ENCODE peak calls at places on chromosomes 5 and 9, in seven cellular contexts. S is NB4, B is Calu3, Q is stomach, X is GM13977, L is CD14-positive monocyte, V is prostate gland. O is an unnamed sample.

GRCh38 chr9:73230257-73230656 is 78.6 kb downstream of the ANXA1 start:
- DNase-seq in S (peak), B (no peak), Q (no peak), X (no peak), L (no peak), V (no peak), O (no peak)

GRCh38 chr5:59066367-59067163 is 483.7 kb downstream of the RAB3C start:
- DNase-seq in S (no peak), B (no peak), Q (no peak), X (no peak), L (no peak), V (no peak), O (peak)

GRCh38 chr5:134510970-134511795 is 14.3 kb upstream of the JADE2 start:
- DNase-seq in S (no peak), B (peak), Q (no peak), X (no peak), L (no peak), V (no peak), O (peak)

GRCh38 chr5:75239681-75240080 is 3.0 kb upstream of the ANKRD31 start:
- DNase-seq in S (no peak), B (peak), Q (no peak), X (no peak), L (no peak), V (no peak), O (no peak)

GRCh38 chr5:37189355-37189754 is 59.8 kb downstream of the CPLANE1 start:
- DNase-seq in S (no peak), B (no peak), Q (no peak), X (no peak), L (no peak), V (no peak), O (peak)

GRCh38 chr9:126625329-126626116 is 11.8 kb downstream of the LMX1B start:
- DNase-seq in S (no peak), B (no peak), Q (no peak), X (no peak), L (no peak), V (no peak), O (no peak)

GRCh38 chr5:164000819-164001218 is 495.4 kb downstream of the MAT2B start:
- DNase-seq in S (no peak), B (no peak), Q (no peak), X (no peak), L (no peak), V (no peak), O (no peak)

GRCh38 chr5:128854931-128855330 is 110.4 kb upstream of the SLC27A6 start:
- DNase-seq in S (no peak), B (no peak), Q (no peak), X (no peak), L (no peak), V (no peak), O (no peak)

GRCh38 chr9:76377791-76378190 is 16.4 kb downstream of the RFK start:
- DNase-seq in S (no peak), B (no peak), Q (no peak), X (no peak), L (no peak), V (no peak), O (no peak)

GRCh38 chr9:135372501-135373008 is 107.0 kb upstream of the PPP1R26 start:
- DNase-seq in S (no peak), B (no peak), Q (no peak), X (no peak), L (no peak), V (no peak), O (no peak)

GRCh38 chr5:145777445-145778063 is 57.6 kb downstream of the PRELID2 start:
- DNase-seq in S (no peak), B (no peak), Q (no peak), X (no peak), L (no peak), V (no peak), O (no peak)

GRCh38 chr9:131496844-131497425 is 5.8 kb upstream of the POMT1 start:
- DNase-seq in S (no peak), B (no peak), Q (no peak), X (no peak), L (no peak), V (no peak), O (no peak)

GRCh38 chr5:66742083-66742895 is 146.1 kb downstream of the MAST4 start:
- DNase-seq in S (peak), B (peak), Q (peak), X (no peak), L (no peak), V (peak), O (no peak)
- TF ChIP-seq CTCF in S (peak), B (no peak), Q (no peak), X (peak), L (peak), V (no peak), O (peak)

GRCh38 chr9:137237759-137238726 is 3.0 kb upstream of the TUBB4B start:
- DNase-seq in S (peak), B (no peak), Q (no peak), X (no peak), L (no peak), V (peak), O (no peak)

GRCh38 chr9:137240841-137241489 is at the start of gene TUBB4B:
- DNase-seq in S (peak), B (peak), Q (peak), X (peak), L (peak), V (peak), O (peak)

GRCh38 chr9:137241490-137242328 is 622 bp downstream of the TUBB4B start:
- DNase-seq in S (peak), B (peak), Q (peak), X (peak), L (peak), V (no peak), O (peak)

GRCh38 chr9:137242329-137243204 is 1.5 kb downstream of the TUBB4B start:
- DNase-seq in S (no peak), B (no peak), Q (no peak), X (no peak), L (no peak), V (no peak), O (no peak)

DNA sequence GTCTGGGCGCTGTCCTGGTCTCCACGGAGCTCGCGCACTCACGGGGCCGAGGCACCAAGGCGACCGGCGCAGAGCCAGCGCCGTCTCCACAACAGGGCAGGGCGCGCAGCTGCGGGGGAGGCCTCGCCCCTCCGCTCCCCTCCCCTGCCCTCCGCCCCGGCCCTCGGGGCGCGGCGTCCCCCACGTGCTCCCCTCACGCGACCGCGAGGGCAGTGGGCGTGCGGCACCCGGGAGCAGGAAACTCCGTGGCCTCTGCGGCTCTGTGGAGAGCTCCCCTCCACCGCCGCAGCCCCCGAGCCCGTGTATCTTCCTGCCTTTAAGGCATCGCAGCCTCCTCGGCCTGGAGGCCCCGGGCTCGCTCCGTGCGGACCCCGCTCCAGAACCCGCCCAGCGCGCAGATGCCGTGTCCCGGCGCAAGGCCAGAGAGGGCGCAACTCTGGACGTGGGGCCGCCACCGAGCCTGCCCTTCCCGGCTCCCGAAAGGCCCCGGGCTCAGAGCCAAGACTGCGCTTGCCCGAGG is 706 bp upstream of the TUBB4B start:
- DNase-seq in S (peak), B (no peak), Q (peak), X (peak), L (no peak), V (peak), O (peak)
- TF ChIP-seq CTCF in S (no peak), B (no peak), Q (no peak), X (peak), L (peak), V (no peak), O (peak)

DNA sequence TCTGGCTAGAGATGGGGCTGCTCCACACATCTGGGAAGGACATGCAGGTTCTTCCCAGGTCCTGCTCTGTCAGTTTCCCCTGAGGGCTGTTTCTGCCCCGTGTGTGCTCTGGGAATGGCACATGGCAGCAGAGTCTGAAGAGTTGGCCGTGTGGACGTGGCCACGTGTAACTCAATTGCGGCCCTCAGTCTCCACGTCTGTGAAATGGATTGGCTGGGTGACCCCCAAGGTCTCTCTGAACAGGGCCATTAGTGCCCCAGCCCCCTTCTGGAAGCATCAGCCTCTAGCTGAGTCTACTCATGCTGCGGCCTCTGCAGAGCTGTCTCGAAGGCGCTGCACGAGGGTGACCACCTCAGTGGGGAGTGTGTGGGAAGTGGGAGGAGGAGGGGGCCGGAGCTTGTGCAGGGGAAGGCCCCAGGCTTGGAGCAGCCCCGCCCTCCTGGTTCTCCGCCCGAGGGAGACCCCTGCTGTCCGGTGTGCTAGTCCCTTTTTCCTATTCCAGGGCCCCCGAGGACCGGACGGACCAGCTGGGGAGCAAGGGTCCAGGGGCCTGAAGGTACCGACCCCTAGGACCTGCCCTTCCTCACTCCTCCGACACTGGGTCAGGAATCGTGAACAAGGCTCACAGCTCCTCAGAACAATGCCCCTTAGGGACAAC is 58.9 kb upstream of the ORM1 start:
- DNase-seq in S (no peak), B (peak), Q (no peak), X (no peak), L (no peak), V (no peak), O (no peak)
- TF ChIP-seq CTCF in S (no peak), B (no peak), Q (no peak), X (peak), L (no peak), V (no peak), O (peak)

GRCh38 chr9:106862946-106863740 is at the start of gene ZNF462:
- DNase-seq in S (no peak), B (peak), Q (no peak), X (peak), L (no peak), V (peak), O (peak)

GRCh38 chr9:106860731-106861584 is 2.0 kb upstream of the ZNF462 start:
- DNase-seq in S (no peak), B (peak), Q (no peak), X (no peak), L (no peak), V (peak), O (no peak)

GRCh38 chr9:106859957-106860715 is 2.8 kb upstream of the ZNF462 start:
- DNase-seq in S (no peak), B (peak), Q (no peak), X (no peak), L (no peak), V (peak), O (no peak)

GRCh38 chr9:106861585-106862114 is 1.3 kb upstream of the ZNF462 start:
- DNase-seq in S (no peak), B (no peak), Q (no peak), X (no peak), L (no peak), V (no peak), O (no peak)

GRCh38 chr9:106862115-106862945 is 636 bp upstream of the ZNF462 start:
- DNase-seq in S (no peak), B (peak), Q (no peak), X (peak), L (no peak), V (peak), O (peak)
- TF ChIP-seq CTCF in S (no peak), B (no peak), Q (no peak), X (no peak), L (no peak), V (no peak), O (no peak)

DNA sequence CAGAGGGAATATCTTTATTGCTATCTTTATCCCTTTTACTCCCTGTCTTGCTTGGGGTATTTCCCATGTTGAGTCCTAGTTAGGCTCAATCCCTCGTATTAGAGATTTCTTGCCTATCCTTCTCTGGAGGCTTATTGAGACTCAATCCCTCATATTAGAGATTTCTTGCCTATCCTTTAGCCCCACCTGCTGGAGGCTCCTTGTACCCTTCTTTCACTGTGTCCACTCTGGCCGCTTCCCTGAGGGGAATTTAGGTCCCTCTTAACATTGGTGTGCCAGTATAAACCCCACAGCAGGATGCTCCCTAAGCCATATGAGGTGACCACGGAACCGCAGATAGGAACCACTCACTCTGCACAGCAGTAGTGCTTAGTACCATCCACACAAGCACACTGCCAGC is 110.7 kb upstream of the MAMDC2 start:
- DNase-seq in S (peak), B (peak), Q (no peak), X (no peak), L (no peak), V (no peak), O (peak)
- TF ChIP-seq CTCF in S (no peak), B (no peak), Q (no peak), X (peak), L (peak), V (no peak), O (peak)